ENCODE peak calls at places on chromosomes 7 and 10, in six cellular contexts. Y is AG04450, G is fibroblast of lung, K is lower leg skin, I is GM12865, W is suprapubic skin. P is an unnamed sample.

GRCh38 chr10:85319826-85320225 is 991.4 kb downstream of the CCSER2 start:
- DNase-seq in Y (no peak), G (no peak), K (no peak), I (no peak), W (no peak), P (no peak)

GRCh38 chr7:974820-975681 is at the start of gene COX19:
- DNase-seq in Y (peak), G (peak), K (peak), I (peak), W (peak), P (peak)

GRCh38 chr7:93551063-93551895 is 23.2 kb downstream of the CALCR start:
- DNase-seq in Y (peak), G (peak), K (no peak), I (peak), W (no peak), P (peak)

GRCh38 chr10:102593074-102593803 is 51.0 kb upstream of the TRIM8 start:
- DNase-seq in Y (no peak), G (peak), K (no peak), I (no peak), W (no peak), P (no peak)

GRCh38 chr10:18542832-18543231 is 108.6 kb downstream of the NSUN6 start:
- DNase-seq in Y (peak), G (peak), K (no peak), I (no peak), W (no peak), P (peak)

GRCh38 chr10:98664329-98665042 is 217.8 kb upstream of the HPS1 start:
- DNase-seq in Y (no peak), G (peak), K (no peak), I (peak), W (no peak), P (peak)

GRCh38 chr7:519429-519973 is at the start of gene PDGFA:
- DNase-seq in Y (no peak), G (peak), K (no peak), I (no peak), W (no peak), P (peak)

GRCh38 chr7:16762177-16762576 is 8.6 kb downstream of the TSPAN13 start:
- DNase-seq in Y (no peak), G (no peak), K (no peak), I (no peak), W (no peak), P (no peak)

GRCh38 chr7:55033241-55033846 is 14.5 kb downstream of the EGFR start:
- DNase-seq in Y (no peak), G (no peak), K (no peak), I (no peak), W (no peak), P (no peak)

GRCh38 chr7:115516341-115516740 is 514.2 kb downstream of the TFEC start:
- DNase-seq in Y (no peak), G (no peak), K (no peak), I (no peak), W (no peak), P (peak)

GRCh38 chr7:25770235-25770634 is 381.8 kb upstream of the NFE2L3 start:
- DNase-seq in Y (no peak), G (no peak), K (no peak), I (no peak), W (no peak), P (no peak)

GRCh38 chr10:30420774-30421173 is 13.2 kb upstream of the MAP3K8 start:
- DNase-seq in Y (no peak), G (no peak), K (no peak), I (no peak), W (no peak), P (no peak)

GRCh38 chr10:132516771-132517725 is 20.5 kb upstream of the INPP5A start:
- DNase-seq in Y (peak), G (peak), K (peak), I (no peak), W (peak), P (peak)

GRCh38 chr10:43198682-43199005 is 60.4 kb downstream of the CSGALNACT2 start:
- DNase-seq in Y (no peak), G (no peak), K (peak), I (no peak), W (peak), P (no peak)

GRCh38 chr7:20514364-20514763 is 101.1 kb upstream of the ABCB5 start:
- DNase-seq in Y (no peak), G (peak), K (no peak), I (no peak), W (no peak), P (peak)

GRCh38 chr10:528173-529165 is 161.0 kb downstream of the DIP2C start:
- DNase-seq in Y (no peak), G (no peak), K (no peak), I (no peak), W (no peak), P (no peak)

GRCh38 chr7:57868771-57869483 is 418.9 kb downstream of the ZNF716 start:
- DNase-seq in Y (no peak), G (no peak), K (no peak), I (no peak), W (peak), P (peak)

GRCh38 chr7:5603193-5604140 is 178.0 kb downstream of the RNF216 start:
- DNase-seq in Y (no peak), G (no peak), K (no peak), I (no peak), W (peak), P (no peak)

GRCh38 chr7:5612695-5613094 is 168.8 kb downstream of the RNF216 start:
- DNase-seq in Y (no peak), G (no peak), K (no peak), I (no peak), W (no peak), P (no peak)

GRCh38 chr7:5610500-5611186 is 170.8 kb downstream of the RNF216 start:
- DNase-seq in Y (no peak), G (no peak), K (no peak), I (no peak), W (no peak), P (no peak)

GRCh38 chr7:5606235-5606634 is 175.2 kb downstream of the RNF216 start:
- DNase-seq in Y (no peak), G (no peak), K (no peak), I (no peak), W (no peak), P (no peak)

GRCh38 chr7:5607958-5608656 is 173.4 kb downstream of the RNF216 start:
- DNase-seq in Y (no peak), G (no peak), K (no peak), I (no peak), W (no peak), P (no peak)
- H3K4me3 ChIP-seq in Y (no peak), G (no peak), K (no peak), I (no peak), W (no peak), P (no peak)

DNA sequence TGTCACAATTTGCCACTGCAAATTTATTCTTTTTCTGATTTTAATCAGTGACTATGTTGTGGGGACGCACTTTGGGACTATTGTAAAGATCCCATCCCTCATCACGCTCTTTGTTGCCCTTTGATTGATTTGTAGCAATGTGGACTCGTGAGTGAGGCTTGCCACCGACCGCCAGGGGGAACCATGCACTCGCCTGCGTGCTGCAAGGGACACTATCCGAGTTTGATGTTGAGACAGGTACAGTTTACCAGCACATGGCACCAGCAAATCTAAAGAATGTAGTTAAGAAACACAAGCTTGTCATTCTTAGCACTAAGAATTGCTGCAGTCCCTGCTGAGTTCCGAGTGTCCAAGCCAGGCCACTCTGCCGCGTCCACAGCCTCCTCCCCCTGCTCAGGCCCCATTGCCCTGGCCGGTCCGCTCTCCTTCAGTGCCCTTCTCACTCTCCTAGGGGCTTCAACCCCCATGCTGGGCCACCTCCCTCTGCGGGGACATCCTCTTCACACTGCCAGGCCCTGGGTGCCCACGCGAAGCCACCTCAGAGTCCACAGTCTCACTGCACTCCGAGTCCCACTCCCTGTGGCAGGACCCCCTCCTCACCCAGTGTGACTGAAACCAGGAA is 2.0 kb upstream of the SFTPA2 start:
- DNase-seq in Y (peak), G (peak), K (no peak), I (peak), W (no peak), P (peak)
- TF ChIP-seq CTCF in Y (peak), G (peak), K (no peak), I (peak), W (peak), P (peak)

GRCh38 chr10:22333667-22334282 is 11.5 kb upstream of the SPAG6 start:
- DNase-seq in Y (no peak), G (no peak), K (no peak), I (no peak), W (no peak), P (no peak)
- H3K4me3 ChIP-seq in Y (no peak), G (no peak), K (no peak), I (no peak), W (peak), P (no peak)

DNA sequence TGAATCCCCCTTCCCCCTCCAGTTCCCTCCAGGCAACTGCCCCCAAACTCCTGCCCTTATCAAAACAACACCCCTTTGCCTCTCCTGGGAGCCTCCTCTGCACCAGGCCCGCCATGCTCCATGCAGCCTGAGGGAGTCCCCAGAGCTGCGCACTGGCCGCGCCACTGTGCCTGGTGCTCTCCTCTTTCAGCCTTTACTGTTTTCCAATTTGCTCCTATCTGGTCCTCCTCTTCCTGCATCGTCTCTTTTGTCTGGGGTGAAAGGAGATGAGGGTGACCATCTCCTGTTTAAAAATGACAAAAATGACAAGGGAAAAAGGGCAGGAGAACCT is 165.8 kb upstream of the ADCY1 start:
- DNase-seq in Y (no peak), G (no peak), K (no peak), I (no peak), W (no peak), P (no peak)
- TF ChIP-seq CTCF in Y (no peak), G (no peak), K (no peak), I (no peak), W (no peak), P (no peak)

GRCh38 chr10:69629519-69629896 is 539 bp upstream of the FAM241B start:
- DNase-seq in Y (no peak), G (no peak), K (no peak), I (no peak), W (no peak), P (no peak)

GRCh38 chr10:69628876-69629275 is 1.2 kb upstream of the FAM241B start:
- DNase-seq in Y (no peak), G (no peak), K (no peak), I (no peak), W (peak), P (no peak)

GRCh38 chr10:69631566-69631965 is 1.5 kb downstream of the FAM241B start:
- DNase-seq in Y (no peak), G (no peak), K (peak), I (no peak), W (peak), P (no peak)

GRCh38 chr10:69630651-69631400 is 779 bp downstream of the FAM241B start:
- DNase-seq in Y (no peak), G (no peak), K (peak), I (no peak), W (peak), P (no peak)

DNA sequence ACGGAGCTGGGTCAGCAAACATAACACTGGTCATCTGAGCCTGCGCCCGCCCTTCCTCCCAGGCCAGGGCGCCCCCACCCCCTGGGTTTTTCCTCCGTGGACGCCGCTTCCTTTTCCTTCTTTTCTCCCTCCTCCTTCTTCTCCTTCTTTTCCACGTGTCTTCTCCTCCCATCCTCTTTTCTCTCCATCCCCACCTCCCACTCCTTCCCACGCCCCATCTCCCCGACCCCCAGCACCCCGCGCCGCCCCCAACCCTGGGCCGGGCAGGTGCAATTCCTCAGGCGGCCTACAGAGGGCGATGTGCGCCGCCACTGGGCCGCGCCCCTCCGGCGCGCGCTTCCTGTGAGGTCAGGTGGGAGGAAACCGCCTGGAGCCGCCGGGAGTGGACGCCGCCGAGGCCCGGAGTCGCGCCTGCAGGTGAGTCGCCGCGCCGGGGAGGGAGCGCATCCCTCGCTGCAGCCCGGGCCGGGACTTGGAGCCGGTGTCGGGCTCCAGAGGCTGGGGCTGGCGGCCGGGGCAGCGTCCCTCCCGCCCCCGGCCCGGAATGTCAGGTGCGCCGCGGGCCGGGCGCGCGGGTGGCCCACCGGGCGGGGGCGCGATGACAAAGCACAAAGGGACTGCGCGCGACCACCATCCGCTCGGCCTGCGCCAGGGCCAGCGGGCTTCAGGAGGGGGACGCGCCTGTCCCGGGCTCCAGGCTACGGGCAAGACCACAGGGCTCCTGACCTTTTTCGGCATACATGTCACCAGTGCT is at the start of gene FAM241B:
- DNase-seq in Y (no peak), G (peak), K (peak), I (peak), W (peak), P (peak)
- H3K4me3 ChIP-seq in Y (peak), G (no peak), K (peak), I (no peak), W (peak), P (no peak)

GRCh38 chr7:8443871-8444756 is 10.7 kb downstream of the NXPH1 start:
- DNase-seq in Y (no peak), G (no peak), K (no peak), I (no peak), W (no peak), P (no peak)
- TF ChIP-seq CTCF in Y (no peak), G (no peak), K (no peak), I (no peak), W (no peak), P (no peak)

GRCh38 chr7:132403465-132404110 is 172.7 kb downstream of the PLXNA4 start:
- DNase-seq in Y (no peak), G (no peak), K (no peak), I (no peak), W (no peak), P (no peak)

GRCh38 chr7:132404261-132404660 is 172.0 kb downstream of the PLXNA4 start:
- DNase-seq in Y (no peak), G (no peak), K (no peak), I (no peak), W (no peak), P (no peak)

GRCh38 chr7:132402751-132403245 is 173.5 kb downstream of the PLXNA4 start:
- DNase-seq in Y (no peak), G (no peak), K (peak), I (no peak), W (no peak), P (peak)

GRCh38 chr7:132407764-132408163 is 168.5 kb downstream of the PLXNA4 start:
- DNase-seq in Y (no peak), G (peak), K (no peak), I (no peak), W (no peak), P (peak)

DNA sequence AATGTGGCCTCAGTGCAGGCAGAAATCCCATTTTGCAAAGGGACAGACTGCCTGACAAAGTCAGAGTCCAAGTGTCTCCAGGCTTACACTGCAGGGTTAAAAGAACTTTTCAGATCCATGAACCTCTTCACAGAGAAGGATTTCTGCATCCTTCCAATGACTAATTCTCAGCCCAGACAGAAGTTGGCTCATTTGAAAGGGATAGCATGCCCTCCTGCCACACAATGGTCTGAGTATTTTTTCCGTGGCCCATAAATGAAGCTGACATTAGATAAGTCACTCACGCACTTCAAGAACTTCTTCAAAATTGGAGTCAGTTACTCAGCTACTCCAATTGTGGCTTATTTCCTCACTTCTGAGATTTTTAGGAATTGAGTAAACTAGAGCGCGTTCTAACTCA is 170.2 kb downstream of the PLXNA4 start:
- DNase-seq in Y (no peak), G (no peak), K (no peak), I (no peak), W (no peak), P (peak)
- H3K4me3 ChIP-seq in Y (no peak), G (no peak), K (no peak), I (no peak), W (no peak), P (no peak)

P was measured in fibroblast of pulmonary artery.